ENCODE peak calls at places on chromosome 4, in eight cellular contexts. A, O, V, X, B, H, G and P are unnamed samples.

GRCh38 chr4:108395786-108396185 is 224.6 kb upstream of the RPL34 start:
- DNase-seq in A (no peak), O (no peak), V (no peak), X (no peak), B (no peak), H (no peak), G (no peak), P (no peak)

GRCh38 chr4:54065282-54066087 is 1.1 kb upstream of the CHIC2 start:
- DNase-seq in A (no peak), O (no peak), V (peak; percentile 30), X (peak; percentile 6), B (no peak), H (no peak), G (no peak), P (no peak)

GRCh38 chr4:1334579-1334895 is 12.5 kb upstream of the UVSSA start:
- DNase-seq in A (no peak), O (no peak), V (no peak), X (no peak), B (peak; percentile 17), H (no peak), G (no peak), P (no peak)

GRCh38 chr4:84852081-84852480 is 114.4 kb downstream of the WDFY3 start:
- DNase-seq in A (no peak), O (no peak), V (peak; percentile 41), X (peak; percentile 79), B (no peak), H (no peak), G (no peak), P (no peak)

GRCh38 chr4:177391287-177391686 is 51.0 kb downstream of the AGA start:
- DNase-seq in A (no peak), O (no peak), V (no peak), X (no peak), B (no peak), H (no peak), G (no peak), P (no peak)

GRCh38 chr4:163139048-163139447 is 27.6 kb downstream of the NAF1 start:
- DNase-seq in A (no peak), O (no peak), V (no peak), X (no peak), B (no peak), H (no peak), G (no peak), P (no peak)

GRCh38 chr4:153295131-153295755 is 49.2 kb upstream of the MND1 start:
- DNase-seq in A (peak; percentile 46), O (no peak), V (no peak), X (no peak), B (no peak), H (peak; percentile 11), G (peak; percentile 64), P (no peak)

GRCh38 chr4:173448557-173448918 is 49.6 kb upstream of the SCRG1 start:
- DNase-seq in A (no peak), O (no peak), V (no peak), X (peak; percentile 42), B (no peak), H (no peak), G (no peak), P (no peak)

GRCh38 chr4:75980576-75980975 is 10.2 kb downstream of the SDAD1 start:
- DNase-seq in A (no peak), O (no peak), V (no peak), X (no peak), B (no peak), H (no peak), G (no peak), P (no peak)

GRCh38 chr4:22417408-22417807 is 98.5 kb downstream of the ADGRA3 start:
- DNase-seq in A (no peak), O (no peak), V (peak; percentile 6), X (no peak), B (no peak), H (no peak), G (no peak), P (no peak)

GRCh38 chr4:109211671-109212070 is 90.8 kb downstream of the COL25A1 start:
- DNase-seq in A (no peak), O (no peak), V (no peak), X (no peak), B (no peak), H (no peak), G (no peak), P (no peak)

GRCh38 chr4:52822583-52823477 is 39.3 kb upstream of the RASL11B start:
- DNase-seq in A (no peak), O (no peak), V (peak; percentile 72), X (no peak), B (no peak), H (no peak), G (no peak), P (no peak)

GRCh38 chr4:171612907-171613306 is 200.3 kb upstream of the GALNTL6 start:
- DNase-seq in A (no peak), O (no peak), V (no peak), X (no peak), B (no peak), H (no peak), G (no peak), P (no peak)

GRCh38 chr4:135434936-135435335 is 1233.3 kb upstream of the PABPC4L start:
- DNase-seq in A (no peak), O (no peak), V (peak; percentile 3), X (no peak), B (no peak), H (no peak), G (no peak), P (no peak)

GRCh38 chr4:15906024-15906443 is 32.5 kb downstream of the FGFBP1 start:
- DNase-seq in A (peak; percentile 96), O (peak; percentile 52), V (no peak), X (peak; percentile 18), B (peak; percentile 65), H (peak; percentile 75), G (peak; percentile 89), P (peak; percentile 68)

GRCh38 chr4:174657472-174657871 is 135.2 kb upstream of the HPGD start:
- DNase-seq in A (no peak), O (no peak), V (no peak), X (no peak), B (no peak), H (no peak), G (no peak), P (no peak)

GRCh38 chr4:113692809-113693411 is 68.6 kb downstream of the CAMK2D start:
- DNase-seq in A (no peak), O (no peak), V (no peak), X (no peak), B (no peak), H (no peak), G (no peak), P (no peak)

GRCh38 chr4:1113311-1114009 is at the start of gene RNF212:
- DNase-seq in A (peak; percentile 65), O (no peak), V (no peak), X (no peak), B (no peak), H (peak; percentile 84), G (peak; percentile 88), P (no peak)

GRCh38 chr4:31482691-31483090 is 762.5 kb downstream of the PCDH7 start:
- DNase-seq in A (no peak), O (no peak), V (no peak), X (no peak), B (no peak), H (no peak), G (no peak), P (no peak)

GRCh38 chr4:54482529-54482961 is 175.2 kb upstream of the KIT start:
- DNase-seq in A (no peak), O (no peak), V (peak; percentile 77), X (no peak), B (no peak), H (no peak), G (no peak), P (no peak)

GRCh38 chr4:7107166-7107905 is 39.5 kb upstream of the GRPEL1 start:
- DNase-seq in A (no peak), O (no peak), V (no peak), X (no peak), B (no peak), H (no peak), G (peak; percentile 31), P (no peak)

GRCh38 chr4:75101906-75102888 is 169.3 kb downstream of the PARM1 start:
- DNase-seq in A (no peak), O (no peak), V (no peak), X (no peak), B (no peak), H (no peak), G (no peak), P (no peak)

GRCh38 chr4:99998062-99998880 is 48.2 kb upstream of the H2AZ1 start:
- DNase-seq in A (no peak), O (no peak), V (peak; percentile 66), X (no peak), B (no peak), H (peak; percentile 54), G (peak; percentile 13), P (peak; percentile 10)

GRCh38 chr4:26321326-26322276 is 787 bp downstream of the RBPJ start:
- DNase-seq in A (peak; percentile 42), O (peak; percentile 45), V (no peak), X (no peak), B (peak; percentile 70), H (peak; percentile 71), G (peak; percentile 70), P (no peak)

GRCh38 chr4:176422031-176422430 is 102.3 kb downstream of the SPCS3 start:
- DNase-seq in A (no peak), O (no peak), V (no peak), X (no peak), B (no peak), H (no peak), G (no peak), P (no peak)

GRCh38 chr4:26877946-26878345 is 17.3 kb downstream of the STIM2 start:
- DNase-seq in A (no peak), O (no peak), V (no peak), X (no peak), B (no peak), H (no peak), G (no peak), P (no peak)

GRCh38 chr4:186024637-186025320 is 44.2 kb upstream of the TLR3 start:
- DNase-seq in A (no peak), O (no peak), V (no peak), X (no peak), B (no peak), H (no peak), G (no peak), P (no peak)

GRCh38 chr4:74223801-74224200 is 65.9 kb downstream of the MTHFD2L start:
- DNase-seq in A (no peak), O (no peak), V (peak; percentile 73), X (no peak), B (no peak), H (no peak), G (no peak), P (no peak)